ENCODE peak calls at places on chromosomes 12 and 14, in six cellular contexts. One of them, this sample, is unnamed. For H3K9me3, the result is how much of the 10 kb centered on the place peaks cover.

GRCh38 chr12:109764776-109765492 is 51.3 kb downstream of the FAM222A start:
- DNase-seq in heart left ventricle: no peak
- DNase-seq in cardiac muscle cell: no peak
- DNase-seq in ovary: peak
- DNase-seq in OCI-LY7: no peak
- DNase-seq in right atrium auricular region: no peak
- DNase-seq in this sample: no peak

GRCh38 chr12:13530966-13531365 is 334.4 kb downstream of the EMP1 start:
- DNase-seq in heart left ventricle: no peak
- DNase-seq in cardiac muscle cell: no peak
- DNase-seq in ovary: no peak
- DNase-seq in OCI-LY7: no peak
- DNase-seq in right atrium auricular region: no peak
- DNase-seq in this sample: no peak

GRCh38 chr14:42112108-42112507 is 505.4 kb downstream of the LRFN5 start:
- DNase-seq in heart left ventricle: no peak
- DNase-seq in cardiac muscle cell: peak
- DNase-seq in ovary: no peak
- DNase-seq in OCI-LY7: no peak
- DNase-seq in right atrium auricular region: no peak
- DNase-seq in this sample: no peak

GRCh38 chr14:101583709-101584048 is 22.4 kb downstream of the DIO3 start:
- DNase-seq in heart left ventricle: no peak
- DNase-seq in cardiac muscle cell: no peak
- DNase-seq in ovary: no peak
- DNase-seq in OCI-LY7: no peak
- DNase-seq in right atrium auricular region: no peak
- DNase-seq in this sample: no peak

GRCh38 chr12:57233357-57234232 is 4.1 kb downstream of the SHMT2 start:
- DNase-seq in heart left ventricle: no peak
- DNase-seq in cardiac muscle cell: peak
- DNase-seq in ovary: peak
- DNase-seq in OCI-LY7: no peak
- DNase-seq in right atrium auricular region: no peak
- DNase-seq in this sample: no peak

GRCh38 chr14:54225457-54225856 is 171.3 kb upstream of the CDKN3 start:
- DNase-seq in heart left ventricle: no peak
- DNase-seq in cardiac muscle cell: no peak
- DNase-seq in ovary: no peak
- DNase-seq in OCI-LY7: no peak
- DNase-seq in right atrium auricular region: no peak
- DNase-seq in this sample: no peak

GRCh38 chr12:51059086-51059485 is 11.0 kb downstream of the LETMD1 start:
- DNase-seq in heart left ventricle: no peak
- DNase-seq in cardiac muscle cell: no peak
- DNase-seq in ovary: no peak
- DNase-seq in OCI-LY7: no peak
- DNase-seq in right atrium auricular region: no peak
- DNase-seq in this sample: no peak

GRCh38 chr14:103084021-103084919 is at the start of gene LBHD2:
- DNase-seq in heart left ventricle: peak
- DNase-seq in cardiac muscle cell: peak
- DNase-seq in ovary: no peak
- DNase-seq in OCI-LY7: no peak
- DNase-seq in right atrium auricular region: no peak
- DNase-seq in this sample: no peak

GRCh38 chr12:52175411-52176350 is 16.1 kb downstream of the KRT80 start:
- DNase-seq in heart left ventricle: no peak
- DNase-seq in cardiac muscle cell: peak
- DNase-seq in ovary: no peak
- DNase-seq in OCI-LY7: no peak
- DNase-seq in right atrium auricular region: no peak
- DNase-seq in this sample: no peak

GRCh38 chr12:79415296-79415695 is 275.5 kb downstream of the PAWR start:
- DNase-seq in heart left ventricle: no peak
- DNase-seq in cardiac muscle cell: no peak
- DNase-seq in ovary: no peak
- DNase-seq in OCI-LY7: no peak
- DNase-seq in right atrium auricular region: no peak
- DNase-seq in this sample: no peak

GRCh38 chr14:100388137-100389050 is 65.3 kb downstream of the SLC25A47 start:
- DNase-seq in heart left ventricle: no peak
- DNase-seq in cardiac muscle cell: no peak
- DNase-seq in ovary: no peak
- DNase-seq in OCI-LY7: no peak
- DNase-seq in right atrium auricular region: no peak
- DNase-seq in this sample: no peak

GRCh38 chr12:49866859-49867579 is 24.1 kb upstream of the BCDIN3D start:
- DNase-seq in heart left ventricle: peak
- DNase-seq in cardiac muscle cell: peak
- DNase-seq in ovary: peak
- DNase-seq in OCI-LY7: peak
- DNase-seq in right atrium auricular region: peak
- DNase-seq in this sample: peak

GRCh38 chr12:4664111-4664510 is 15.2 kb downstream of the NDUFA9 start:
- DNase-seq in heart left ventricle: no peak
- DNase-seq in cardiac muscle cell: peak
- DNase-seq in ovary: no peak
- DNase-seq in OCI-LY7: no peak
- DNase-seq in right atrium auricular region: no peak
- DNase-seq in this sample: no peak

GRCh38 chr12:11807453-11807852 is 158.0 kb downstream of the ETV6 start:
- DNase-seq in heart left ventricle: no peak
- DNase-seq in cardiac muscle cell: no peak
- DNase-seq in ovary: no peak
- DNase-seq in OCI-LY7: peak
- DNase-seq in right atrium auricular region: no peak
- DNase-seq in this sample: no peak

GRCh38 chr12:13425766-13426165 is 229.2 kb downstream of the EMP1 start:
- DNase-seq in heart left ventricle: no peak
- DNase-seq in cardiac muscle cell: peak
- DNase-seq in ovary: no peak
- DNase-seq in OCI-LY7: no peak
- DNase-seq in right atrium auricular region: no peak
- DNase-seq in this sample: no peak

GRCh38 chr14:23052182-23052623 is 5.1 kb downstream of the CDH24 start:
- DNase-seq in heart left ventricle: no peak
- DNase-seq in cardiac muscle cell: no peak
- DNase-seq in ovary: peak
- DNase-seq in OCI-LY7: no peak
- DNase-seq in right atrium auricular region: no peak
- DNase-seq in this sample: no peak

GRCh38 chr14:24699052-24699451 is 65.1 kb upstream of the GZMB start:
- DNase-seq in heart left ventricle: no peak
- DNase-seq in cardiac muscle cell: no peak
- DNase-seq in ovary: no peak
- DNase-seq in OCI-LY7: peak
- DNase-seq in right atrium auricular region: no peak
- DNase-seq in this sample: no peak

GRCh38 chr12:41709463-41710285 is 435.0 kb downstream of the GXYLT1 start:
- DNase-seq in heart left ventricle: no peak
- DNase-seq in cardiac muscle cell: no peak
- DNase-seq in ovary: no peak
- DNase-seq in OCI-LY7: no peak
- DNase-seq in right atrium auricular region: no peak
- DNase-seq in this sample: peak

GRCh38 chr12:67388331-67389163 is 119.4 kb downstream of the CAND1 start:
- DNase-seq in heart left ventricle: no peak
- DNase-seq in cardiac muscle cell: no peak
- DNase-seq in ovary: no peak
- DNase-seq in OCI-LY7: peak
- DNase-seq in right atrium auricular region: no peak
- DNase-seq in this sample: no peak

GRCh38 chr14:95360828-95361227 is 41.1 kb upstream of the CLMN start:
- DNase-seq in heart left ventricle: no peak
- DNase-seq in cardiac muscle cell: no peak
- DNase-seq in ovary: no peak
- DNase-seq in OCI-LY7: no peak
- DNase-seq in right atrium auricular region: peak
- DNase-seq in this sample: no peak

GRCh38 chr14:55546212-55546874 is 33.7 kb upstream of the KTN1 start:
- DNase-seq in heart left ventricle: no peak
- DNase-seq in cardiac muscle cell: no peak
- DNase-seq in ovary: no peak
- DNase-seq in OCI-LY7: peak
- DNase-seq in right atrium auricular region: no peak
- DNase-seq in this sample: no peak

GRCh38 chr12:4991373-4991772 is 52.3 kb upstream of the KCNA5 start:
- DNase-seq in heart left ventricle: no peak
- DNase-seq in cardiac muscle cell: no peak
- DNase-seq in ovary: no peak
- DNase-seq in OCI-LY7: no peak
- DNase-seq in right atrium auricular region: no peak
- DNase-seq in this sample: no peak

GRCh38 chr14:81164167-81164774 is 56.5 kb downstream of the GTF2A1 start:
- DNase-seq in heart left ventricle: peak
- DNase-seq in cardiac muscle cell: peak
- DNase-seq in ovary: no peak
- DNase-seq in OCI-LY7: peak
- DNase-seq in right atrium auricular region: peak
- DNase-seq in this sample: peak

GRCh38 chr12:1812650-1813302 is 7.6 kb upstream of the LRTM2 start:
- DNase-seq in heart left ventricle: no peak
- DNase-seq in cardiac muscle cell: peak
- DNase-seq in ovary: no peak
- DNase-seq in OCI-LY7: no peak
- DNase-seq in right atrium auricular region: no peak
- DNase-seq in this sample: peak

GRCh38 chr12:100842156-100842555 is 47.6 kb downstream of the ANO4 start:
- DNase-seq in heart left ventricle: no peak
- DNase-seq in cardiac muscle cell: no peak
- DNase-seq in ovary: no peak
- DNase-seq in OCI-LY7: no peak
- DNase-seq in right atrium auricular region: no peak
- DNase-seq in this sample: no peak

GRCh38 chr12:66061557-66062279 is 68.8 kb downstream of the LLPH start:
- DNase-seq in heart left ventricle: no peak
- DNase-seq in cardiac muscle cell: peak
- DNase-seq in ovary: no peak
- DNase-seq in OCI-LY7: no peak
- DNase-seq in right atrium auricular region: no peak
- DNase-seq in this sample: no peak

GRCh38 chr14:101598571-101599233 is 37.4 kb downstream of the DIO3 start:
- DNase-seq in heart left ventricle: no peak
- DNase-seq in cardiac muscle cell: no peak
- DNase-seq in ovary: no peak
- DNase-seq in OCI-LY7: no peak
- DNase-seq in right atrium auricular region: no peak
- DNase-seq in this sample: no peak

GRCh38 chr12:30822385-30823139 is 67.8 kb upstream of the CAPRIN2 start:
- DNase-seq in heart left ventricle: peak
- DNase-seq in cardiac muscle cell: peak
- DNase-seq in ovary: peak
- DNase-seq in OCI-LY7: no peak
- DNase-seq in right atrium auricular region: peak
- DNase-seq in this sample: peak

GRCh38 chr12:53048033-53048779 is 1.7 kb upstream of the TNS2 start:
- DNase-seq in heart left ventricle: peak
- DNase-seq in cardiac muscle cell: no peak
- DNase-seq in ovary: peak
- DNase-seq in OCI-LY7: no peak
- DNase-seq in right atrium auricular region: no peak
- DNase-seq in this sample: peak

GRCh38 chr12:93358821-93359220 is 18.9 kb upstream of the NUDT4 start:
- DNase-seq in heart left ventricle: no peak
- DNase-seq in cardiac muscle cell: no peak
- DNase-seq in ovary: no peak
- DNase-seq in OCI-LY7: no peak
- DNase-seq in right atrium auricular region: no peak
- DNase-seq in this sample: no peak

GRCh38 chr12:41008472-41008871 is 179.6 kb upstream of the PDZRN4 start:
- DNase-seq in heart left ventricle: no peak
- DNase-seq in cardiac muscle cell: no peak
- DNase-seq in ovary: no peak
- DNase-seq in OCI-LY7: no peak
- DNase-seq in right atrium auricular region: no peak
- DNase-seq in this sample: no peak

GRCh38 chr14:22653012-22653621 is 9.0 kb upstream of the OR6J1 start:
- DNase-seq in heart left ventricle: peak
- DNase-seq in cardiac muscle cell: peak
- DNase-seq in ovary: peak
- DNase-seq in OCI-LY7: peak
- DNase-seq in right atrium auricular region: no peak
- DNase-seq in this sample: peak

GRCh38 chr12:84637926-84638325 is 274.7 kb downstream of the SLC6A15 start:
- DNase-seq in heart left ventricle: no peak
- DNase-seq in cardiac muscle cell: no peak
- DNase-seq in ovary: no peak
- DNase-seq in OCI-LY7: no peak
- DNase-seq in right atrium auricular region: no peak
- DNase-seq in this sample: no peak

GRCh38 chr12:34597548-34598351 is 575.5 kb downstream of the ALG10 start:
- DNase-seq in heart left ventricle: no peak
- DNase-seq in cardiac muscle cell: no peak
- DNase-seq in ovary: peak
- DNase-seq in OCI-LY7: no peak
- DNase-seq in right atrium auricular region: no peak
- DNase-seq in this sample: peak
- H3K9me3 ChIP-seq in heart left ventricle: half or more
- H3K9me3 ChIP-seq in cardiac muscle cell: under half
- H3K9me3 ChIP-seq in ovary: under half
- H3K9me3 ChIP-seq in OCI-LY7: under half
- H3K9me3 ChIP-seq in right atrium auricular region: half or more
- H3K9me3 ChIP-seq in this sample: under half

GRCh38 chr12:123365141-123365917 is 682 bp upstream of the SBNO1 start:
- DNase-seq in heart left ventricle: peak
- DNase-seq in cardiac muscle cell: peak
- DNase-seq in ovary: peak
- DNase-seq in OCI-LY7: peak
- DNase-seq in right atrium auricular region: peak
- DNase-seq in this sample: peak
- TF ChIP-seq CTCF in heart left ventricle: peak
- TF ChIP-seq CTCF in cardiac muscle cell: peak
- TF ChIP-seq CTCF in ovary: peak
- TF ChIP-seq CTCF in OCI-LY7: peak
- TF ChIP-seq CTCF in right atrium auricular region: peak
- TF ChIP-seq CTCF in this sample: peak

GRCh38 chr14:106679776-106680175 is 1153.4 kb downstream of the TMEM121 start:
- DNase-seq in heart left ventricle: no peak
- DNase-seq in cardiac muscle cell: no peak
- DNase-seq in ovary: no peak
- DNase-seq in OCI-LY7: no peak
- DNase-seq in right atrium auricular region: no peak
- DNase-seq in this sample: no peak

GRCh38 chr14:106686533-106686932 is 1160.2 kb downstream of the TMEM121 start:
- DNase-seq in heart left ventricle: no peak
- DNase-seq in cardiac muscle cell: no peak
- DNase-seq in ovary: no peak
- DNase-seq in OCI-LY7: no peak
- DNase-seq in right atrium auricular region: no peak
- DNase-seq in this sample: no peak

GRCh38 chr14:106681161-106681955 is 1155.0 kb downstream of the TMEM121 start:
- DNase-seq in heart left ventricle: no peak
- DNase-seq in cardiac muscle cell: no peak
- DNase-seq in ovary: no peak
- DNase-seq in OCI-LY7: no peak
- DNase-seq in right atrium auricular region: no peak
- DNase-seq in this sample: no peak
- H3K9me3 ChIP-seq in heart left ventricle: under half
- H3K9me3 ChIP-seq in cardiac muscle cell: under half
- H3K9me3 ChIP-seq in ovary: under half
- H3K9me3 ChIP-seq in OCI-LY7: under half
- H3K9me3 ChIP-seq in right atrium auricular region: under half
- H3K9me3 ChIP-seq in this sample: under half

GRCh38 chr14:87888136-87888999 is 104.6 kb downstream of the GALC start:
- DNase-seq in heart left ventricle: no peak
- DNase-seq in cardiac muscle cell: no peak
- DNase-seq in ovary: peak
- DNase-seq in OCI-LY7: peak
- DNase-seq in right atrium auricular region: no peak
- DNase-seq in this sample: no peak
- TF ChIP-seq CTCF in heart left ventricle: peak
- TF ChIP-seq CTCF in cardiac muscle cell: peak
- TF ChIP-seq CTCF in ovary: no peak
- TF ChIP-seq CTCF in OCI-LY7: peak
- TF ChIP-seq CTCF in right atrium auricular region: no peak
- TF ChIP-seq CTCF in this sample: no peak